ENCODE peak calls at places on chromosomes 2 and 18, in four cellular contexts. One of them, this sample, is unnamed.

GRCh38 chr2:178529194-178529593 is 48.9 kb downstream of the PLEKHA3 start:
- DNase-seq in nephron progenitor cell: no peak
- DNase-seq in astrocyte of the spinal cord: no peak
- DNase-seq in omental fat pad: no peak
- DNase-seq in this sample: no peak

GRCh38 chr2:119198267-119198840 is 25.3 kb upstream of the STEAP3 start:
- DNase-seq in nephron progenitor cell: no peak
- DNase-seq in astrocyte of the spinal cord: peak
- DNase-seq in omental fat pad: no peak
- DNase-seq in this sample: no peak

GRCh38 chr2:164655750-164656149 is 34.5 kb upstream of the GRB14 start:
- DNase-seq in nephron progenitor cell: no peak
- DNase-seq in astrocyte of the spinal cord: peak
- DNase-seq in omental fat pad: no peak
- DNase-seq in this sample: no peak

GRCh38 chr2:24359701-24360049 is 661 bp downstream of the ITSN2 start:
- DNase-seq in nephron progenitor cell: no peak
- DNase-seq in astrocyte of the spinal cord: peak
- DNase-seq in omental fat pad: peak
- DNase-seq in this sample: no peak

GRCh38 chr2:116719841-116720240 is 1094.7 kb upstream of the DDX18 start:
- DNase-seq in nephron progenitor cell: no peak
- DNase-seq in astrocyte of the spinal cord: peak
- DNase-seq in omental fat pad: no peak
- DNase-seq in this sample: no peak

GRCh38 chr2:173347305-173348168 is 7.1 kb upstream of the CDCA7 start:
- DNase-seq in nephron progenitor cell: no peak
- DNase-seq in astrocyte of the spinal cord: no peak
- DNase-seq in omental fat pad: no peak
- DNase-seq in this sample: no peak

GRCh38 chr2:86625096-86625495 is 1.4 kb upstream of the RNF103 start:
- DNase-seq in nephron progenitor cell: no peak
- DNase-seq in astrocyte of the spinal cord: no peak
- DNase-seq in omental fat pad: no peak
- DNase-seq in this sample: no peak

GRCh38 chr2:13682878-13683277 is 949.6 kb upstream of the LRATD1 start:
- DNase-seq in nephron progenitor cell: no peak
- DNase-seq in astrocyte of the spinal cord: peak
- DNase-seq in omental fat pad: no peak
- DNase-seq in this sample: no peak

GRCh38 chr2:233972941-233973575 is 55.9 kb downstream of the TRPM8 start:
- DNase-seq in nephron progenitor cell: no peak
- DNase-seq in astrocyte of the spinal cord: no peak
- DNase-seq in omental fat pad: no peak
- DNase-seq in this sample: no peak

GRCh38 chr2:96090527-96090926 is 25.8 kb downstream of the ADRA2B start:
- DNase-seq in nephron progenitor cell: no peak
- DNase-seq in astrocyte of the spinal cord: no peak
- DNase-seq in omental fat pad: no peak
- DNase-seq in this sample: no peak

GRCh38 chr2:12932192-12932591 is 215.5 kb downstream of the TRIB2 start:
- DNase-seq in nephron progenitor cell: no peak
- DNase-seq in astrocyte of the spinal cord: no peak
- DNase-seq in omental fat pad: no peak
- DNase-seq in this sample: no peak

GRCh38 chr2:196275646-196276352 is 104.4 kb upstream of the STK17B start:
- DNase-seq in nephron progenitor cell: no peak
- DNase-seq in astrocyte of the spinal cord: peak
- DNase-seq in omental fat pad: no peak
- DNase-seq in this sample: no peak

GRCh38 chr2:140988597-140988996 is 1142.2 kb downstream of the LRP1B start:
- DNase-seq in nephron progenitor cell: no peak
- DNase-seq in astrocyte of the spinal cord: no peak
- DNase-seq in omental fat pad: no peak
- DNase-seq in this sample: no peak

GRCh38 chr2:71690231-71690834 is 237.0 kb downstream of the DYSF start:
- DNase-seq in nephron progenitor cell: no peak
- DNase-seq in astrocyte of the spinal cord: no peak
- DNase-seq in omental fat pad: no peak
- DNase-seq in this sample: no peak

GRCh38 chr2:195632852-195633572 is 24.0 kb upstream of the SLC39A10 start:
- DNase-seq in nephron progenitor cell: no peak
- DNase-seq in astrocyte of the spinal cord: no peak
- DNase-seq in omental fat pad: no peak
- DNase-seq in this sample: no peak

GRCh38 chr2:106158131-106158530 is 36.0 kb downstream of the UXS1 start:
- DNase-seq in nephron progenitor cell: no peak
- DNase-seq in astrocyte of the spinal cord: no peak
- DNase-seq in omental fat pad: no peak
- DNase-seq in this sample: no peak

GRCh38 chr2:231673348-231673770 is 35.0 kb upstream of the PTMA start:
- DNase-seq in nephron progenitor cell: peak
- DNase-seq in astrocyte of the spinal cord: peak
- DNase-seq in omental fat pad: no peak
- DNase-seq in this sample: no peak

GRCh38 chr2:111618953-111619902 is 264.8 kb downstream of the ANAPC1 start:
- DNase-seq in nephron progenitor cell: no peak
- DNase-seq in astrocyte of the spinal cord: no peak
- DNase-seq in omental fat pad: no peak
- DNase-seq in this sample: no peak

GRCh38 chr18:71115261-71115660 is 826.4 kb downstream of the SOCS6 start:
- DNase-seq in nephron progenitor cell: no peak
- DNase-seq in astrocyte of the spinal cord: no peak
- DNase-seq in omental fat pad: no peak
- DNase-seq in this sample: no peak

GRCh38 chr2:143110759-143111428 is 18.3 kb upstream of the ARHGAP15 start:
- DNase-seq in nephron progenitor cell: peak
- DNase-seq in astrocyte of the spinal cord: peak
- DNase-seq in omental fat pad: peak
- DNase-seq in this sample: peak

GRCh38 chr18:63773616-63774015 is 1.6 kb upstream of the SERPINB7 start:
- DNase-seq in nephron progenitor cell: no peak
- DNase-seq in astrocyte of the spinal cord: no peak
- DNase-seq in omental fat pad: no peak
- DNase-seq in this sample: no peak

GRCh38 chr2:217899231-217900009 is 103.4 kb downstream of the TNS1 start:
- DNase-seq in nephron progenitor cell: peak
- DNase-seq in astrocyte of the spinal cord: peak
- DNase-seq in omental fat pad: no peak
- DNase-seq in this sample: peak

GRCh38 chr18:50573679-50574078 is 13.8 kb downstream of the MAPK4 start:
- DNase-seq in nephron progenitor cell: no peak
- DNase-seq in astrocyte of the spinal cord: no peak
- DNase-seq in omental fat pad: no peak
- DNase-seq in this sample: no peak
- TF ChIP-seq CTCF in nephron progenitor cell: peak
- TF ChIP-seq CTCF in astrocyte of the spinal cord: no peak
- TF ChIP-seq CTCF in omental fat pad: no peak
- TF ChIP-seq CTCF in this sample: peak

GRCh38 chr2:138831691-138832090 is 51.5 kb upstream of the NXPH2 start:
- DNase-seq in nephron progenitor cell: no peak
- DNase-seq in astrocyte of the spinal cord: no peak
- DNase-seq in omental fat pad: no peak
- DNase-seq in this sample: no peak

GRCh38 chr2:138827426-138828054 is 47.4 kb upstream of the NXPH2 start:
- DNase-seq in nephron progenitor cell: peak
- DNase-seq in astrocyte of the spinal cord: peak
- DNase-seq in omental fat pad: no peak
- DNase-seq in this sample: peak

GRCh38 chr2:138830547-138830946 is 50.4 kb upstream of the NXPH2 start:
- DNase-seq in nephron progenitor cell: no peak
- DNase-seq in astrocyte of the spinal cord: no peak
- DNase-seq in omental fat pad: no peak
- DNase-seq in this sample: no peak

GRCh38 chr2:138831154-138831553 is 51.0 kb upstream of the NXPH2 start:
- DNase-seq in nephron progenitor cell: no peak
- DNase-seq in astrocyte of the spinal cord: no peak
- DNase-seq in omental fat pad: no peak
- DNase-seq in this sample: no peak

GRCh38 chr2:138829326-138829725 is 49.1 kb upstream of the NXPH2 start:
- DNase-seq in nephron progenitor cell: peak
- DNase-seq in astrocyte of the spinal cord: peak
- DNase-seq in omental fat pad: no peak
- DNase-seq in this sample: peak
- TF ChIP-seq CTCF in nephron progenitor cell: peak
- TF ChIP-seq CTCF in astrocyte of the spinal cord: peak
- TF ChIP-seq CTCF in omental fat pad: no peak
- TF ChIP-seq CTCF in this sample: peak

GRCh38 chr18:48317781-48318381 is 91.3 kb downstream of the ZBTB7C start:
- DNase-seq in nephron progenitor cell: no peak
- DNase-seq in astrocyte of the spinal cord: no peak
- DNase-seq in omental fat pad: no peak
- DNase-seq in this sample: no peak
- TF ChIP-seq CTCF in nephron progenitor cell: no peak
- TF ChIP-seq CTCF in astrocyte of the spinal cord: no peak
- TF ChIP-seq CTCF in omental fat pad: no peak
- TF ChIP-seq CTCF in this sample: peak

DNA sequence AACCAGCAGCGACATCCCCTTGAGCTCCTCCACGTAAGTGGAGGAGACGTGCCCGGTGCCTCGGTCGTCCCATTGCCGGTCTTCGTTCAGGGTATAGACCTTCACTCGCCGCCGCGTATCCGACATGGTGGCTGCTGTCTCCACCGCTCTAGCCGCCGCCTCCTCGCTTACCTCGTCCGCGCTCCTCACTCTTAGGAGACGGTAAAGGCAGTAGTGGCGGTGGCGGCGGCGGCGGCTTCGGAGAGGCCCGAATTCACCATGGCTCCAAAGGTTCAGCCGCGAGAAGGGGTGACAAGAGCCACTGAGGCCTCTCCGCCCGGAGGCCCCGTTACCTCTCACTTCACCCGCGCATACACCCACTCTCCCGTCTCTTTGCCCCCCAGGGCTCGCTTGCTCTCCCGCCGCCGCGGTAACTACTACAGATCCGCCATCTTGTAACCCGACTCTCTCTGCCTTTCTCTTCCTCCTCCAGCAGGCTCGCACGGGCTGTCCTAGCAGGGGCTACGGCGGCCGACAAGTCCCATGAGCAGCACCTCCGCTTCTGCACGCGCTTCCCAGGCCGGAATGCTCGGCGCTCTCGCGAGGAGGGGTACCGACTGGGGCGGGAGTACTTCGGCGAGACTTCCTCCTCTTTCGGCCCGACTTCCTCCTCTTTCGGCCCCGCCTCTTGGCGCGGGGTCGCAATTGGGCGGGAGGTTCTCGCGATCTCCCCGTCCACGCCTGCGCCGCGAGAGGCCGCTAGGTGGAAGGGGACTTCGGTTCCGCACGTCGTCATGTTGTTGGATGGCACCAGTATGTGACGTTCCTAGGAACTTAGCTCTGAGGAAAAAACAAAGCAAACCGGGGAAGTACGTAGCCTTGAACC is at the start of gene PPP4R3B:
- DNase-seq in nephron progenitor cell: peak
- DNase-seq in astrocyte of the spinal cord: peak
- DNase-seq in omental fat pad: peak
- DNase-seq in this sample: peak
- TF ChIP-seq CTCF in nephron progenitor cell: no peak
- TF ChIP-seq CTCF in astrocyte of the spinal cord: peak
- TF ChIP-seq CTCF in omental fat pad: peak
- TF ChIP-seq CTCF in this sample: peak

DNA sequence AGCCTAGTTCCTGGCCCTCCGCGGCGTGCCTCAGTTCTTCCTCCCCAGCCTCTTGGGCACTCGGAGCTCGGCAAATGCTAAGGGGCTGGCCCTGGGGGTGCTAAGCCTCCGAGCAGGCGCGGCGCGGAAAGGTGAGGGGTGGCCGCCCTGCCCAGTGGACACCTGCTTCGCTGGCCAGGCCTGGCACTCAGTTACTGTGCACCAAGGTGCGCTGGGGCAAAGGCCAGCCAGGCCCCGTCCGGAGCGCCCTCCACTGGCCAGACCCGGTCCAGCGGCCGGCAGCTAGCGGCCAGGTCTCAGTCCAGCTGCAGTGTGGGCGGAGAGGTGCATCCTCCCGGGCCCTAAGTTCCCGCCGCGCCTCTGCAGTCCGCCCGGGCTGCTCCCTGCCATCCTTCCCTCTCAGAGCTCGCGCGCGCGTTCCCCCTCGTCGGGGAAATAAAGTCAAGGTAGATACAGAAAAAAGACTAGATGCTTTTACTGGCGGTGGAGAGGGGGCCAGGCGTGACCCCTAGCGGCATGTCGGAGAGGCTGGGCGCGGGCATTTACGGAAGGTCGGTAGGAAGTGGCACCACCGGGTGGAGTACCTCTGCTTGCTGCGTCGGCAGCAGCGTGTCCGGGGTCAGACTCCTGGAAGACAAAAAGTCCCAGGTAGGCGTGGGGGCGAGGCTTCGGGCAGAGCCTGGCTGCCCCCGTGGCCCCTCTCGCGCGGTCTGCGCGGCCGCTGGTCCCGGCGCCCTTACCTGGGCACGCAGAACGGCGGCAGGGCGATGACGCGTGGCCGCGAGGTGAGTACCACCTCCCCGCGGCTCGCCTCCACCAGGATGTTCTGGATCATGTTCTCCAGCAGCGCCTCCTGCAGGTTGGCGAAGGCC is 9.4 kb upstream of the CRYBA2 start:
- DNase-seq in nephron progenitor cell: peak
- DNase-seq in astrocyte of the spinal cord: no peak
- DNase-seq in omental fat pad: no peak
- DNase-seq in this sample: peak
- TF ChIP-seq CTCF in nephron progenitor cell: peak
- TF ChIP-seq CTCF in astrocyte of the spinal cord: peak
- TF ChIP-seq CTCF in omental fat pad: no peak
- TF ChIP-seq CTCF in this sample: peak

GRCh38 chr2:211351998-211352397 is 795.6 kb downstream of the CPS1 start:
- DNase-seq in nephron progenitor cell: no peak
- DNase-seq in astrocyte of the spinal cord: no peak
- DNase-seq in omental fat pad: no peak
- DNase-seq in this sample: no peak

GRCh38 chr2:211349031-211349430 is 792.6 kb downstream of the CPS1 start:
- DNase-seq in nephron progenitor cell: no peak
- DNase-seq in astrocyte of the spinal cord: no peak
- DNase-seq in omental fat pad: no peak
- DNase-seq in this sample: no peak

GRCh38 chr2:211344289-211344688 is 787.9 kb downstream of the CPS1 start:
- DNase-seq in nephron progenitor cell: no peak
- DNase-seq in astrocyte of the spinal cord: no peak
- DNase-seq in omental fat pad: no peak
- DNase-seq in this sample: no peak

DNA sequence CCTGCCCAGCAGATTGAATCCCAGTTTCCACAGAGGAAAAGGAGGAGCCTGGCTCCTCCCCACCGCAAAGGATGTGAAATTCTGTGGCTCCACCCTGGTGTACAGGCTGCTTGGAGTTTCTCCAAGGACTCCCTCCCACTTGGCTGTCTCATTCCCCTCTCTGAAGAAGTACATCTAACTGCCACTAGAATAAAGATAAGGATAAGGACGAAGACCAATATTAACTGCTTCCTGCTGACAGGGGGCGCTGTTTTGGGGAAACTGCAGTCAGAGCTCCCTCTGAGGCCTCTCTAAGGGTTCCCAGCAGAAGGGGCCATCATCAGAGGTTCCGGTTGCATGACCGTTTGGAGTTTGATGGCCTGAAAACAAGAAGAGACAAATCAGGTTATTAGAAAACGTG is 790.9 kb downstream of the CPS1 start:
- DNase-seq in nephron progenitor cell: no peak
- DNase-seq in astrocyte of the spinal cord: no peak
- DNase-seq in omental fat pad: no peak
- DNase-seq in this sample: no peak
- TF ChIP-seq CTCF in nephron progenitor cell: no peak
- TF ChIP-seq CTCF in astrocyte of the spinal cord: no peak
- TF ChIP-seq CTCF in omental fat pad: no peak
- TF ChIP-seq CTCF in this sample: peak

GRCh38 chr2:126634273-126634861 is 21.6 kb upstream of the GYPC start:
- DNase-seq in nephron progenitor cell: peak
- DNase-seq in astrocyte of the spinal cord: no peak
- DNase-seq in omental fat pad: no peak
- DNase-seq in this sample: no peak
- TF ChIP-seq CTCF in nephron progenitor cell: peak
- TF ChIP-seq CTCF in astrocyte of the spinal cord: peak
- TF ChIP-seq CTCF in omental fat pad: no peak
- TF ChIP-seq CTCF in this sample: peak